ENCODE peak calls at places on chromosomes 11 and 22, in four cellular contexts. One of them, this sample, is unnamed.

GRCh38 chr11:128757886-128758612 is 64.2 kb downstream of the FLI1 start:
- DNase-seq in K562: no peak
- DNase-seq in HepG2: no peak
- DNase-seq in GM12878: peak
- DNase-seq in this sample: no peak

GRCh38 chr11:111745719-111746504 is 20.3 kb downstream of the PPP2R1B start:
- DNase-seq in GM12878: no peak
- DNase-seq in K562: no peak
- DNase-seq in HepG2: no peak
- DNase-seq in this sample: no peak

GRCh38 chr11:66787934-66788758 is 55.1 kb upstream of the RCE1 start:
- DNase-seq in HepG2: no peak
- DNase-seq in K562: no peak
- DNase-seq in GM12878: no peak
- DNase-seq in this sample: no peak

GRCh38 chr11:12272821-12273617 is 104.4 kb upstream of the PARVA start:
- DNase-seq in GM12878: no peak
- DNase-seq in HepG2: peak
- DNase-seq in K562: no peak
- DNase-seq in this sample: no peak

GRCh38 chr22:19625331-19626041 is 88.8 kb upstream of the SEPTIN5 start:
- DNase-seq in HepG2: no peak
- DNase-seq in K562: no peak
- DNase-seq in GM12878: no peak
- DNase-seq in this sample: no peak

GRCh38 chr11:16832193-16832539 is 93.7 kb downstream of the C11orf58 start:
- DNase-seq in GM12878: no peak
- DNase-seq in K562: no peak
- DNase-seq in HepG2: no peak
- DNase-seq in this sample: no peak

GRCh38 chr11:46776878-46777277 is 57.9 kb downstream of the F2 start:
- DNase-seq in GM12878: no peak
- DNase-seq in K562: no peak
- DNase-seq in HepG2: no peak
- DNase-seq in this sample: no peak

GRCh38 chr11:124942446-124943202 is 6.8 kb upstream of the HEPACAM start:
- DNase-seq in HepG2: peak
- DNase-seq in GM12878: no peak
- DNase-seq in K562: no peak
- DNase-seq in this sample: no peak

GRCh38 chr11:122556605-122557004 is 98.9 kb upstream of the UBASH3B start:
- DNase-seq in K562: no peak
- DNase-seq in GM12878: no peak
- DNase-seq in HepG2: no peak
- DNase-seq in this sample: peak

GRCh38 chr11:125603207-125603606 is 10.6 kb downstream of the STT3A start:
- DNase-seq in K562: no peak
- DNase-seq in HepG2: no peak
- DNase-seq in GM12878: no peak
- DNase-seq in this sample: no peak

GRCh38 chr11:123653997-123654565 is 343 bp downstream of the SCN3B start:
- DNase-seq in K562: peak
- DNase-seq in GM12878: no peak
- DNase-seq in HepG2: no peak
- DNase-seq in this sample: peak

GRCh38 chr11:68976095-68976494 is 4.7 kb downstream of the MRGPRD start:
- DNase-seq in GM12878: no peak
- DNase-seq in K562: no peak
- DNase-seq in HepG2: no peak
- DNase-seq in this sample: peak

GRCh38 chr11:71112454-71112853 is 139.9 kb downstream of the SHANK2 start:
- DNase-seq in GM12878: no peak
- DNase-seq in HepG2: no peak
- DNase-seq in K562: no peak
- DNase-seq in this sample: no peak

GRCh38 chr22:46088541-46089311 is 61.6 kb upstream of the PPARA start:
- DNase-seq in HepG2: no peak
- DNase-seq in GM12878: no peak
- DNase-seq in K562: no peak
- DNase-seq in this sample: no peak

GRCh38 chr11:89625171-89625570 is 84.9 kb upstream of the TRIM77 start:
- DNase-seq in HepG2: no peak
- DNase-seq in K562: no peak
- DNase-seq in GM12878: no peak
- DNase-seq in this sample: no peak

GRCh38 chr11:61742391-61742790 is 10.0 kb upstream of the MYRF start:
- DNase-seq in K562: no peak
- DNase-seq in GM12878: no peak
- DNase-seq in HepG2: no peak
- DNase-seq in this sample: no peak

GRCh38 chr11:69234171-69234570 is 59.8 kb upstream of the MYEOV start:
- DNase-seq in HepG2: no peak
- DNase-seq in GM12878: no peak
- DNase-seq in K562: no peak
- DNase-seq in this sample: no peak

GRCh38 chr22:36568846-36569245 is 39.9 kb upstream of the EIF3D start:
- DNase-seq in HepG2: no peak
- DNase-seq in K562: no peak
- DNase-seq in GM12878: no peak
- DNase-seq in this sample: no peak

GRCh38 chr22:36573815-36574350 is 44.9 kb upstream of the EIF3D start:
- DNase-seq in HepG2: no peak
- DNase-seq in K562: no peak
- DNase-seq in GM12878: no peak
- DNase-seq in this sample: no peak

GRCh38 chr22:36571991-36572390 is 43.0 kb upstream of the EIF3D start:
- DNase-seq in HepG2: no peak
- DNase-seq in GM12878: no peak
- DNase-seq in K562: no peak
- DNase-seq in this sample: no peak

GRCh38 chr22:36566720-36567119 is 37.8 kb upstream of the EIF3D start:
- DNase-seq in GM12878: no peak
- DNase-seq in K562: no peak
- DNase-seq in HepG2: no peak
- DNase-seq in this sample: no peak

GRCh38 chr22:36569999-36570398 is 41.0 kb upstream of the EIF3D start:
- DNase-seq in K562: peak
- DNase-seq in GM12878: no peak
- DNase-seq in HepG2: peak
- DNase-seq in this sample: peak
- TF ChIP-seq ATF2 in K562: no peak
- TF ChIP-seq ATF2 in GM12878: no peak
- TF ChIP-seq ATF2 in HepG2: no peak
- TF ChIP-seq ATF2 in this sample: no peak

DNA sequence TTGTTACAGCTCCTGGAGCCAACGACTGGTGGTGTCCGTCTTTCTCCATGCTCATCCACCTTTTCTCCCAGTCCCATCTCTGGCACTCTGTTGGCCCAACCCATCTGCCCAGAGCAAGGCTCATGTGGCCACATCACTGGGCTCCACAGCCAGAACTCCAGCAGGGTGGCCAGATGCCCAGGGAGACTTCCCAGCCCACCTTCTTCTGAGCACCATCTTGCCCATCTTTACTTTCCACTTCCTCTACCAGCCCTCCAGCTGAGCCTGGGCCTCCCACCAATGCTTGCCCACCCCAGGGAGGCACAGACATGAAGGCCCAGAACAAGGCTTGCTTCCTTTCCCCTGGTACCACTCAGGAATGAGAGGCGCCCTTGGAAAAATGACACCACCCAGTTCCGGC is 116.8 kb downstream of the BUD13 start:
- DNase-seq in GM12878: no peak
- DNase-seq in K562: no peak
- DNase-seq in HepG2: no peak
- DNase-seq in this sample: no peak
- TF ChIP-seq ATF2 in GM12878: no peak
- TF ChIP-seq ATF2 in K562: no peak
- TF ChIP-seq ATF2 in HepG2: no peak
- TF ChIP-seq ATF2 in this sample: no peak

GRCh38 chr11:65275906-65276305 is 14.1 kb downstream of the POLA2 start:
- DNase-seq in GM12878: no peak
- DNase-seq in HepG2: peak
- DNase-seq in K562: no peak
- DNase-seq in this sample: no peak

GRCh38 chr11:65277878-65278277 is 16.1 kb downstream of the POLA2 start:
- DNase-seq in K562: no peak
- DNase-seq in HepG2: no peak
- DNase-seq in GM12878: no peak
- DNase-seq in this sample: no peak

GRCh38 chr11:65280646-65281045 is 18.9 kb downstream of the POLA2 start:
- DNase-seq in GM12878: no peak
- DNase-seq in K562: no peak
- DNase-seq in HepG2: no peak
- DNase-seq in this sample: no peak

GRCh38 chr11:65278351-65278750 is 16.6 kb downstream of the POLA2 start:
- DNase-seq in HepG2: no peak
- DNase-seq in GM12878: no peak
- DNase-seq in K562: no peak
- DNase-seq in this sample: no peak

DNA sequence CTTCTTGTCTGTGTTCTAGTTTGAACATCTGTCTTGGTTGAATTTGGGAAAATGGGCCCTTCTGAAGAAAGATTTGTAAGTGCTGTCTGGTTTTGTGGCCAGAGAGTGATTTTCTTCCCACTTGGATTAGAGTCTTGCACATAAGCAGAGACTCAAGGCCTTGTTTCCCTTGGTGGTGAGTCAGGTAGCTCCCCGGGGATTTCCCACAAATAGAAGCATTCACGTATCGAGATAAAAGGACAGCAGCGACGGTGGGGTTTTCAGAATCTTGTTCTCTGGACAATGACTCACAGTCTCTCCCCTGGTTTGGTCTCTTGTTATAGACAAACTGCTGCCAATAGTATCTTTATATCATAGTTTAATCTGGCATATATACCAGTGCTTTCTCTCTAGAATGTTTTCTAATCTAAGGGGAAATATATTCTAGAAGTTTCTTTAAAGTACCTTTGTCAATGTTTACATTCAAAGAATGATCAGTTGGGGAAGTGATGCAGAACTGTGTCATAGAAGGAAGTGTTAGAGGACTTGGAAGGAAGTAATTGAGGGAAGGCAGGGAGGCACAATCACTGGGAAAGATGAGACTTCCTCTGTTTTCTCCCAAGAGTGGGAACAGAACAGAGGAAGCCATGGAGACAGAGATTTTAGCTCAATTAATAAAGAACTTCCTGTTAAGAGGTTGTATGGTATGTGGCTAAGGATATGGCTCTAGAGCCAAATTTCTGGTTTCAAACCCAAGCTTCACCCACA is 18.1 kb downstream of the POLA2 start:
- DNase-seq in HepG2: peak
- DNase-seq in GM12878: peak
- DNase-seq in K562: no peak
- DNase-seq in this sample: no peak
- TF ChIP-seq ATF2 in HepG2: no peak
- TF ChIP-seq ATF2 in GM12878: no peak
- TF ChIP-seq ATF2 in K562: no peak
- TF ChIP-seq ATF2 in this sample: no peak

GRCh38 chr22:45065726-45066125 is 55.9 kb upstream of the PHF21B start:
- DNase-seq in HepG2: no peak
- DNase-seq in GM12878: no peak
- DNase-seq in K562: no peak
- DNase-seq in this sample: no peak

GRCh38 chr22:45061332-45061731 is 51.5 kb upstream of the PHF21B start:
- DNase-seq in HepG2: no peak
- DNase-seq in K562: no peak
- DNase-seq in GM12878: no peak
- DNase-seq in this sample: no peak

GRCh38 chr22:45067731-45068130 is 57.9 kb upstream of the PHF21B start:
- DNase-seq in GM12878: no peak
- DNase-seq in HepG2: no peak
- DNase-seq in K562: no peak
- DNase-seq in this sample: no peak

GRCh38 chr22:45059296-45059695 is 49.5 kb upstream of the PHF21B start:
- DNase-seq in HepG2: no peak
- DNase-seq in K562: no peak
- DNase-seq in GM12878: no peak
- DNase-seq in this sample: no peak

DNA sequence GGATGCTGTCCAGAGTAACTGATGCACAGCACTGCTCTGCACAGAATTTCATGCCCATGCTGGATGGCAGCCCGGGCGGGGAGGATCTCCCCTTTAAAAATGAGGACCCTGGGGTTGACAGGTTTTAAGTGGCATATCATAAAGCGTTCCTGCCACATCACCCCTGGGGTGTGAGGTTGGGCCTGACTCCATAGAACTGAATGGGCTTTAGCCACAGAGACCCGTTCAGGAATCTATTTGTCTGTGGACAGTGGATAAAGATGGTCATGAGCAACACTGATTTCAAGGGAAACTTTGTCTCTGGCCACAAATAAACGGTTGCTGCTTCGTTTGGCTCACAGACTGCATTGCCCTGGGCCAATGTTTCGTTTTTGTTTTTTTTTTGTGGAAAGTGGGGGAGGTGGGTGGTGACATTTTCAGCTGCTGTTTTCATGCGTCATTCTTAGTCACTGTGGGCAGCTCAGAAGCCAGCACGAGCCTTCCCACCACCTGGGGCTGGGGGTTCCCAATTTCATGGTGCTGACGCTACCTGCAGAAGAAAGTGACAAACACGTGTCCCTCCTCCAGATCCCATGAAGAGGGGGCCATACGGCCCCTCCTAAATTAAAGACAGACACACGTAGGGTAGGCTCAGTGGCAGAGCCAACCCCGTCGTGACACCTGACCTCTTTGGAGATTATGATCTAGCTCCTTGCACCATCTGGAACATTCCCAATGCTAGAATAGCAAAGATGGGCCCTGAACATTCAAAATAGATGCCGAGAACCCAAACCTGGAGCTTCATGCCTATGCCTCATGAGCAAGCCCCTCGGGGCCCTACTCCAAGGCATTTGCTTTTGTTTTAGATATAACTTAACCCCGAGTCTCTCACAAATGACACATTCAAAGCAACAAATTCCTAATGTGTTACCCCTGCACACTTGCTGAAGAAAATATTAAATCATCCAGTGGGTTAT is 54.8 kb upstream of the PHF21B start:
- DNase-seq in HepG2: no peak
- DNase-seq in K562: no peak
- DNase-seq in GM12878: peak
- DNase-seq in this sample: no peak
- TF ChIP-seq ATF2 in HepG2: no peak
- TF ChIP-seq ATF2 in K562: no peak
- TF ChIP-seq ATF2 in GM12878: no peak
- TF ChIP-seq ATF2 in this sample: no peak

GRCh38 chr11:116394022-116394421 is 378.8 kb downstream of the BUD13 start:
- DNase-seq in GM12878: no peak
- DNase-seq in HepG2: no peak
- DNase-seq in K562: no peak
- DNase-seq in this sample: no peak
- TF ChIP-seq ATF2 in GM12878: no peak
- TF ChIP-seq ATF2 in HepG2: no peak
- TF ChIP-seq ATF2 in K562: no peak
- TF ChIP-seq ATF2 in this sample: no peak

This sample was measured in WTC11.